ENCODE peak calls at places on chromosomes 16 and 17, in four cellular contexts. One of them, this sample, is unnamed.
A peak's percentile ranks its signal among the peaks of the same experiment; 100 is the strongest.

GRCh38 chr16:9232102-9232501 is 140.7 kb downstream of the HAPSTR1 start:
- DNase-seq in psoas muscle: no peak
- DNase-seq in GM23248: no peak
- DNase-seq in DND-41: no peak
- DNase-seq in this sample: no peak

GRCh38 chr17:74362811-74363498 is 1.3 kb upstream of the BTBD17 start:
- DNase-seq in psoas muscle: no peak
- DNase-seq in GM23248: no peak
- DNase-seq in DND-41: no peak
- DNase-seq in this sample: no peak

GRCh38 chr17:65855675-65856074 is 294.2 kb upstream of the AXIN2 start:
- DNase-seq in psoas muscle: no peak
- DNase-seq in GM23248: no peak
- DNase-seq in DND-41: no peak
- DNase-seq in this sample: no peak

GRCh38 chr17:15651583-15652110 is 32.1 kb upstream of the FBXW10B start:
- DNase-seq in psoas muscle: peak; percentile 97
- DNase-seq in GM23248: peak; percentile 99
- DNase-seq in DND-41: peak; percentile 64
- DNase-seq in this sample: no peak

GRCh38 chr17:77542551-77543490 is 402.1 kb downstream of the SEC14L1 start:
- DNase-seq in psoas muscle: peak; percentile 73
- DNase-seq in GM23248: peak; percentile 90
- DNase-seq in DND-41: peak; percentile 74
- DNase-seq in this sample: peak; percentile 45

GRCh38 chr17:8894189-8894611 is 26.7 kb upstream of the PIK3R6 start:
- DNase-seq in psoas muscle: no peak
- DNase-seq in GM23248: no peak
- DNase-seq in DND-41: no peak
- DNase-seq in this sample: no peak

GRCh38 chr17:78904371-78904770 is 1.4 kb upstream of the CEP295NL start:
- DNase-seq in psoas muscle: no peak
- DNase-seq in GM23248: no peak
- DNase-seq in DND-41: no peak
- DNase-seq in this sample: no peak

GRCh38 chr16:85334718-85335583 is 222.7 kb upstream of the CIBAR2 start:
- DNase-seq in psoas muscle: no peak
- DNase-seq in GM23248: no peak
- DNase-seq in DND-41: no peak
- DNase-seq in this sample: peak; percentile 32

GRCh38 chr16:49556252-49557069 is 182.9 kb downstream of the C16orf78 start:
- DNase-seq in psoas muscle: no peak
- DNase-seq in GM23248: peak; percentile 33
- DNase-seq in DND-41: no peak
- DNase-seq in this sample: no peak

GRCh38 chr16:29811896-29812665 is at the start of gene PRRT2:
- DNase-seq in psoas muscle: peak; percentile 68
- DNase-seq in GM23248: peak; percentile 80
- DNase-seq in DND-41: peak; percentile 69
- DNase-seq in this sample: no peak

GRCh38 chr17:5563451-5563850 is 20.9 kb downstream of the NLRP1 start:
- DNase-seq in psoas muscle: no peak
- DNase-seq in GM23248: peak; percentile 64
- DNase-seq in DND-41: no peak
- DNase-seq in this sample: no peak

GRCh38 chr17:42287305-42288077 is 807 bp upstream of the STAT5A start:
- DNase-seq in psoas muscle: peak; percentile 47
- DNase-seq in GM23248: peak; percentile 66
- DNase-seq in DND-41: no peak
- DNase-seq in this sample: peak; percentile 29

GRCh38 chr17:58508341-58509067 is 5.9 kb downstream of the MTMR4 start:
- DNase-seq in psoas muscle: no peak
- DNase-seq in GM23248: no peak
- DNase-seq in DND-41: no peak
- DNase-seq in this sample: no peak

GRCh38 chr17:15457723-15458094 is 9.7 kb downstream of the CDRT4 start:
- DNase-seq in psoas muscle: peak; percentile 55
- DNase-seq in GM23248: no peak
- DNase-seq in DND-41: no peak
- DNase-seq in this sample: no peak

GRCh38 chr17:7629939-7630571 is at the start of gene SHBG:
- DNase-seq in psoas muscle: no peak
- DNase-seq in GM23248: no peak
- DNase-seq in DND-41: no peak
- DNase-seq in this sample: no peak

GRCh38 chr17:45364531-45365390 is 47.9 kb upstream of the MAP3K14 start:
- DNase-seq in psoas muscle: no peak
- DNase-seq in GM23248: peak; percentile 66
- DNase-seq in DND-41: no peak
- DNase-seq in this sample: no peak

GRCh38 chr17:20966869-20967268 is 75.9 kb downstream of the USP22 start:
- DNase-seq in psoas muscle: no peak
- DNase-seq in GM23248: no peak
- DNase-seq in DND-41: no peak
- DNase-seq in this sample: no peak

GRCh38 chr16:69319826-69320730 is 8.9 kb downstream of the VPS4A start:
- DNase-seq in psoas muscle: no peak
- DNase-seq in GM23248: no peak
- DNase-seq in DND-41: no peak
- DNase-seq in this sample: no peak

GRCh38 chr16:80027007-80027965 is 426.7 kb upstream of the MAF start:
- DNase-seq in psoas muscle: peak; percentile 58
- DNase-seq in GM23248: peak; percentile 88
- DNase-seq in DND-41: peak; percentile 30
- DNase-seq in this sample: peak; percentile 9

GRCh38 chr17:48543854-48544355 is 1.0 kb downstream of the HOXB2 start:
- DNase-seq in psoas muscle: no peak
- DNase-seq in GM23248: no peak
- DNase-seq in DND-41: no peak
- DNase-seq in this sample: no peak
- H3K27me3 ChIP-seq in psoas muscle: peaks cover 4% of the 10 kb centered on the region
- H3K27me3 ChIP-seq in GM23248: no peaks in the 10 kb centered on the region
- H3K27me3 ChIP-seq in DND-41: peaks cover 49% of the 10 kb centered on the region
- H3K27me3 ChIP-seq in this sample: no peaks in the 10 kb centered on the region

GRCh38 chr16:47492428-47493357 is 31.6 kb downstream of the PHKB start:
- DNase-seq in psoas muscle: peak; percentile 79
- DNase-seq in GM23248: peak; percentile 62
- DNase-seq in DND-41: no peak
- DNase-seq in this sample: no peak
- H3K27ac ChIP-seq in psoas muscle: peak overlapping the region; percentile 51
- H3K27ac ChIP-seq in GM23248: no peak overlapping the region
- H3K27ac ChIP-seq in DND-41: peak overlapping the region; percentile 52
- H3K27ac ChIP-seq in this sample: no peak overlapping the region

GRCh38 chr17:48735057-48735341 is 6.4 kb upstream of the HOXB13 start:
- DNase-seq in psoas muscle: no peak
- DNase-seq in GM23248: no peak
- DNase-seq in DND-41: no peak
- DNase-seq in this sample: no peak
- H3K27me3 ChIP-seq in psoas muscle: no peaks in the 10 kb centered on the region
- H3K27me3 ChIP-seq in GM23248: peaks cover 98% of the 10 kb centered on the region
- H3K27me3 ChIP-seq in DND-41: peaks cover 51% of the 10 kb centered on the region
- H3K27me3 ChIP-seq in this sample: peaks cover 95% of the 10 kb centered on the region

GRCh38 chr16:12496866-12497265 is 306.8 kb downstream of the CPPED1 start:
- DNase-seq in psoas muscle: no peak
- DNase-seq in GM23248: no peak
- DNase-seq in DND-41: no peak
- DNase-seq in this sample: no peak

GRCh38 chr16:12498077-12498476 is 305.6 kb downstream of the CPPED1 start:
- DNase-seq in psoas muscle: no peak
- DNase-seq in GM23248: no peak
- DNase-seq in DND-41: no peak
- DNase-seq in this sample: no peak

GRCh38 chr16:12496181-12496580 is 307.5 kb downstream of the CPPED1 start:
- DNase-seq in psoas muscle: no peak
- DNase-seq in GM23248: no peak
- DNase-seq in DND-41: no peak
- DNase-seq in this sample: no peak

GRCh38 chr16:12499032-12499735 is 304.5 kb downstream of the CPPED1 start:
- DNase-seq in psoas muscle: no peak
- DNase-seq in GM23248: no peak
- DNase-seq in DND-41: no peak
- DNase-seq in this sample: no peak

DNA sequence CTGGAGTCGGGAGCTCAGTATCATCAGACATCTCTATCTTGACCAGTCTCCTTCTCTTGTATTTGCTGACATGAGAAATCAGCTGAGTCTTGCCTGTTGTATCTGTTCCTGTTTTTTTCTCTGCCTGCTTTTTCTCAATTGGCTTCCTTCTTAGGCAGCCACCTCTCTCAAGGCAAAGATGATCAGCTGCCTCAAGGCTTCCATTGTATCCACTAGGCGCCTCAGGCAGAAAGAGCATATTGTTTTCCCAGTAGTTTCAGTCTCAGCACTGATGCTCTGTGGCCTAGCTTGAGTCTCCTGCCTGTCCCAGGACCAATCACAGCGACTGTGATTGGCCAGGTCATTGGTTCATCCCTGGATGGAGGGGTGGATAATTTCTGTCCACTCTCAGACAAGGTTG is 306.1 kb downstream of the CPPED1 start:
- DNase-seq in psoas muscle: no peak
- DNase-seq in GM23248: no peak
- DNase-seq in DND-41: no peak
- DNase-seq in this sample: no peak
- H3K27ac ChIP-seq in psoas muscle: no peak overlapping the region
- H3K27ac ChIP-seq in GM23248: no peak overlapping the region
- H3K27ac ChIP-seq in DND-41: no peak overlapping the region
- H3K27ac ChIP-seq in this sample: no peak overlapping the region

GRCh38 chr17:61880589-61881102 is 17.3 kb upstream of the BRIP1 start:
- DNase-seq in psoas muscle: no peak
- DNase-seq in GM23248: no peak
- DNase-seq in DND-41: no peak
- DNase-seq in this sample: no peak

GRCh38 chr17:61878984-61879612 is 15.8 kb upstream of the BRIP1 start:
- DNase-seq in psoas muscle: no peak
- DNase-seq in GM23248: peak; percentile 4
- DNase-seq in DND-41: no peak
- DNase-seq in this sample: no peak

GRCh38 chr17:61884864-61885263 is 21.5 kb upstream of the BRIP1 start:
- DNase-seq in psoas muscle: no peak
- DNase-seq in GM23248: no peak
- DNase-seq in DND-41: no peak
- DNase-seq in this sample: no peak
- H3K27me3 ChIP-seq in psoas muscle: no peaks in the 10 kb centered on the region
- H3K27me3 ChIP-seq in GM23248: no peaks in the 10 kb centered on the region
- H3K27me3 ChIP-seq in DND-41: no peaks in the 10 kb centered on the region
- H3K27me3 ChIP-seq in this sample: no peaks in the 10 kb centered on the region

GRCh38 chr17:69466905-69467630 is 52.6 kb downstream of the MAP2K6 start:
- DNase-seq in psoas muscle: no peak
- DNase-seq in GM23248: peak; percentile 22
- DNase-seq in DND-41: no peak
- DNase-seq in this sample: no peak

GRCh38 chr17:69470702-69471101 is 56.2 kb downstream of the MAP2K6 start:
- DNase-seq in psoas muscle: no peak
- DNase-seq in GM23248: no peak
- DNase-seq in DND-41: no peak
- DNase-seq in this sample: no peak

GRCh38 chr17:69462882-69463281 is 48.4 kb downstream of the MAP2K6 start:
- DNase-seq in psoas muscle: no peak
- DNase-seq in GM23248: no peak
- DNase-seq in DND-41: no peak
- DNase-seq in this sample: no peak

GRCh38 chr17:69468211-69468610 is 53.7 kb downstream of the MAP2K6 start:
- DNase-seq in psoas muscle: no peak
- DNase-seq in GM23248: no peak
- DNase-seq in DND-41: no peak
- DNase-seq in this sample: no peak

DNA sequence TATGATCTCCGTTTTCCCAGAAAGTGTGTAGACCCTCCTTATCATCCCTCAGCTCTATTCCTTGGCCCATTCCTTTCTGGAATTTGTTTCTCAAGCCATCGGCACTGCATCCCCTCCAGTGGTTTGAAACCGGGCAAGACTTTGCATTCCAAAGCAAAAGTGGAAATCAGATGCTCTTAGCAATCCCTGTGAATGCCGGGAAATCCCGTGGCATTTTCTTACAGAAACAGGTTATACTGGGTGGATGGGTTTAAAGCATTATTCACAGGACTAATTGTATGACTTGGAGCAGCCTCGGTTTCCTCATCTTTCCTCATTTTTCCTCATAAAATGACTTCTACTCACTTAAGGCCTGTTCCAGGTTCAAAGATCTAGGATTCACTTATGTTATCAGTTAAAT is 52.0 kb downstream of the MAP2K6 start:
- DNase-seq in psoas muscle: no peak
- DNase-seq in GM23248: no peak
- DNase-seq in DND-41: no peak
- DNase-seq in this sample: no peak
- H3K27ac ChIP-seq in psoas muscle: no peak overlapping the region
- H3K27ac ChIP-seq in GM23248: no peak overlapping the region
- H3K27ac ChIP-seq in DND-41: no peak overlapping the region
- H3K27ac ChIP-seq in this sample: no peak overlapping the region

GRCh38 chr16:2963074-2963610 is 933 bp upstream of the KREMEN2 start:
- DNase-seq in psoas muscle: no peak
- DNase-seq in GM23248: no peak
- DNase-seq in DND-41: peak; percentile 56
- DNase-seq in this sample: no peak
- H3K27me3 ChIP-seq in psoas muscle: no peaks in the 10 kb centered on the region
- H3K27me3 ChIP-seq in GM23248: peaks cover 55% of the 10 kb centered on the region
- H3K27me3 ChIP-seq in DND-41: peaks cover 24% of the 10 kb centered on the region
- H3K27me3 ChIP-seq in this sample: peaks cover 60% of the 10 kb centered on the region